ENCODE peak calls at places on chromosomes 1 and 21, in seven cellular contexts. E, S, Q, Y, H, Z and M are unnamed samples.

GRCh38 chr1:46757256-46757955 is 38.5 kb upstream of the EFCAB14 start:
- DNase-seq in Y (no peak), Z (no peak), H (no peak), S (no peak), E (peak; percentile 75), Q (no peak), M (peak; percentile 41)

GRCh38 chr1:226181996-226182714 is 4.4 kb downstream of the ACBD3 start:
- DNase-seq in Y (peak; percentile 68), S (no peak), E (peak; percentile 65), Q (no peak), Z (peak; percentile 19), H (no peak), M (no peak)

GRCh38 chr1:41568204-41568603 is 83.7 kb upstream of the EDN2 start:
- DNase-seq in Z (no peak), E (no peak), Y (peak; percentile 10), H (peak; percentile 41), Q (no peak), S (no peak), M (no peak)

GRCh38 chr1:89573410-89573809 is 48.8 kb downstream of the LRRC8B start:
- DNase-seq in Q (no peak), Y (no peak), H (no peak), S (no peak), Z (no peak), E (no peak), M (no peak)

GRCh38 chr1:35568975-35569395 is 4.1 kb upstream of the TFAP2E start:
- DNase-seq in H (peak; percentile 81), Z (peak; percentile 61), S (no peak), Y (peak; percentile 58), Q (peak; percentile 80), E (peak; percentile 70), M (no peak)

GRCh38 chr1:232664844-232665777 is 35.2 kb upstream of the SIPA1L2 start:
- DNase-seq in S (no peak), H (no peak), Q (no peak), Y (no peak), Z (no peak), E (no peak), M (no peak)

GRCh38 chr1:210586785-210587184 is 258.1 kb downstream of the HHAT start:
- DNase-seq in Z (no peak), E (no peak), Y (no peak), S (no peak), H (no peak), Q (no peak), M (no peak)

GRCh38 chr1:10339815-10340214 is 59.0 kb upstream of the PGD start:
- DNase-seq in H (no peak), E (peak; percentile 76), Z (no peak), S (no peak), Y (peak; percentile 80), Q (no peak), M (no peak)

GRCh38 chr1:31802190-31803150 is 13.4 kb downstream of the SPOCD1 start:
- DNase-seq in Z (no peak), S (no peak), Y (no peak), H (no peak), E (no peak), Q (no peak), M (no peak)

GRCh38 chr1:200774311-200774710 is 35.6 kb downstream of the CAMSAP2 start:
- DNase-seq in S (no peak), Z (no peak), E (no peak), Y (no peak), H (no peak), Q (no peak), M (no peak)

GRCh38 chr1:186930248-186930647 is 101.5 kb downstream of the PLA2G4A start:
- DNase-seq in Z (no peak), H (no peak), E (no peak), Y (no peak), S (peak; percentile 27), Q (no peak), M (no peak)

GRCh38 chr1:229156819-229157218 is 114.1 kb upstream of the RAB4A start:
- DNase-seq in Z (no peak), S (no peak), H (no peak), E (no peak), Q (no peak), Y (no peak), M (no peak)

GRCh38 chr1:36737767-36738166 is 255.1 kb upstream of the CSF3R start:
- DNase-seq in Q (no peak), H (no peak), S (no peak), Y (no peak), Z (no peak), E (no peak), M (no peak)

GRCh38 chr1:40783001-40783905 is at the start of gene KCNQ4:
- DNase-seq in Q (no peak), S (no peak), Z (no peak), Y (peak; percentile 72), H (no peak), E (peak; percentile 39), M (no peak)

GRCh38 chr1:10900691-10901090 is 104.2 kb upstream of the CASZ1 start:
- DNase-seq in E (peak; percentile 90), Q (no peak), Y (peak; percentile 20), S (no peak), Z (no peak), H (no peak), M (no peak)

GRCh38 chr21:35754583-35754982 is 305.7 kb downstream of the SETD4 start:
- DNase-seq in Z (no peak), H (no peak), S (no peak), Y (no peak), Q (no peak), E (no peak), M (no peak)

GRCh38 chr1:54413295-54413694 is 7.1 kb upstream of the SSBP3 start:
- DNase-seq in S (peak; percentile 28), Z (peak; percentile 34), H (no peak), Q (no peak), E (peak; percentile 26), Y (peak; percentile 62), M (no peak)

GRCh38 chr1:62593825-62594394 is 3.4 kb upstream of the ANGPTL3 start:
- DNase-seq in Q (no peak), Z (no peak), Y (no peak), H (no peak), S (no peak), E (no peak), M (no peak)

GRCh38 chr1:241356519-241357365 is at the start of gene RGS7:
- DNase-seq in S (no peak), H (no peak), Z (no peak), Q (no peak), Y (no peak), E (peak; percentile 35), M (no peak)

GRCh38 chr1:156556354-156556753 is 16.0 kb downstream of the IQGAP3 start:
- DNase-seq in Q (no peak), Z (no peak), H (no peak), Y (no peak), S (no peak), E (no peak), M (no peak)

GRCh38 chr1:55490556-55490955 is 275.4 kb upstream of the USP24 start:
- DNase-seq in Q (no peak), Y (no peak), E (peak; percentile 23), Z (no peak), S (no peak), H (no peak), M (no peak)

GRCh38 chr1:115281143-115281542 is 56.9 kb downstream of the NGF start:
- DNase-seq in Y (no peak), H (no peak), Z (no peak), S (no peak), Q (no peak), E (no peak), M (no peak)

GRCh38 chr1:115282825-115283224 is 55.2 kb downstream of the NGF start:
- DNase-seq in S (no peak), H (no peak), Y (peak; percentile 84), Q (peak; percentile 83), Z (peak; percentile 19), E (no peak), M (no peak)

GRCh38 chr1:115284209-115284608 is 53.8 kb downstream of the NGF start:
- DNase-seq in S (no peak), Z (no peak), E (no peak), Y (no peak), H (no peak), Q (no peak), M (no peak)

GRCh38 chr1:115283249-115283648 is 54.8 kb downstream of the NGF start:
- DNase-seq in E (no peak), S (no peak), H (no peak), Q (no peak), Y (no peak), Z (no peak), M (no peak)

GRCh38 chr1:115283681-115284146 is 54.3 kb downstream of the NGF start:
- DNase-seq in H (no peak), E (no peak), Z (no peak), Y (no peak), S (no peak), Q (no peak), M (no peak)
- H3K4me3 ChIP-seq in H (no peak overlapping the region), E (no peak overlapping the region), Z (no peak overlapping the region), Y (no peak overlapping the region), S (no peak overlapping the region), Q (no peak overlapping the region), M (no peak overlapping the region)

DNA sequence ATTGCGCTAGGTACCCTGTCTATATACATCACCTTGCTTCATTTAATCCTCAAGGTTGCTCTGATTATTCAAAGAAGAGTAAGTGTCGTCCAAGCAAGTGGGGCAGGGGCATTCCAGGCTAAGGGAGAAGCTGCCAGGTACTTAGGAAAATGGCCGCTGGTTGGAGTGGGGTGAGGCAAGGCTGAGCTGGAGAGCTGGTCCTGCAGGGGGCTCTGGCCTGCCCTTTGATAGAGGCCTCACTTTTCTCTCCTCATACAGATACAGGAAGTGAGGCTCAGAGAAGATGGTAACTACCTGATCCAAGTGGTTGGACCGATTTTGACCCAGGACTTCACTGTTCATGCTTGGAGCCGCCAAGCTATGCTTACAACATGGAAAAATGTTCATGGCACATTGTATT is 86.9 kb upstream of the ZBTB40 start:
- DNase-seq in H (no peak), E (no peak), Y (no peak), S (no peak), Q (no peak), Z (no peak), M (no peak)
- TF ChIP-seq CTCF in H (no peak), E (no peak), Y (no peak), S (no peak), Q (no peak), Z (no peak), M (no peak)

GRCh38 chr1:67748630-67749029 is 63.6 kb downstream of the GADD45A start:
- DNase-seq in Z (no peak), H (no peak), E (peak; percentile 70), S (no peak), Q (no peak), Y (no peak), M (peak; percentile 80)
- H3K4me3 ChIP-seq in Z (peak overlapping the region; percentile 22), H (no peak overlapping the region), E (no peak overlapping the region), S (no peak overlapping the region), Q (peak overlapping the region; percentile 10), Y (no peak overlapping the region), M (peak overlapping the region; percentile 40)

GRCh38 chr1:154747841-154748766 is 122.0 kb downstream of the KCNN3 start:
- DNase-seq in E (no peak), Q (no peak), S (no peak), Y (peak; percentile 62), Z (peak; percentile 43), H (peak; percentile 74), M (no peak)

GRCh38 chr1:154750681-154751665 is 119.1 kb downstream of the KCNN3 start:
- DNase-seq in Z (no peak), Y (no peak), Q (no peak), S (no peak), H (no peak), E (no peak), M (no peak)

GRCh38 chr1:154746620-154747299 is 123.3 kb downstream of the KCNN3 start:
- DNase-seq in Q (no peak), S (no peak), Y (no peak), Z (no peak), E (no peak), H (no peak), M (no peak)

GRCh38 chr1:154747380-154747779 is 122.7 kb downstream of the KCNN3 start:
- DNase-seq in Y (no peak), Q (no peak), H (no peak), S (no peak), Z (no peak), E (no peak), M (no peak)

GRCh38 chr1:154749078-154749760 is 120.9 kb downstream of the KCNN3 start:
- DNase-seq in Y (no peak), Z (no peak), S (no peak), Q (no peak), E (peak; percentile 51), H (no peak), M (no peak)
- TF ChIP-seq CTCF in Y (no peak), Z (peak; percentile 23), S (peak; percentile 21), Q (no peak), E (peak; percentile 26), H (no peak), M (peak; percentile 60)